ENCODE peak calls at places on chromosomes 5 and 9, in four cellular contexts. One of them, this sample, is unnamed.
A peak's percentile ranks its signal among the peaks of the same experiment; 100 is the strongest.

GRCh38 chr9:7844283-7844682 is 44.7 kb upstream of the DMAC1 start:
- DNase-seq in RWPE1: no peak
- DNase-seq in neural progenitor cell: peak; percentile 60
- DNase-seq in CD8-positive, alpha-beta memory T cell: no peak
- DNase-seq in this sample: peak; percentile 12

GRCh38 chr9:114080195-114080772 is 2.2 kb upstream of the AMBP start:
- DNase-seq in neural progenitor cell: no peak
- DNase-seq in RWPE1: no peak
- DNase-seq in CD8-positive, alpha-beta memory T cell: no peak
- DNase-seq in this sample: no peak

GRCh38 chr9:105126233-105126632 is 118.2 kb upstream of the SLC44A1 start:
- DNase-seq in CD8-positive, alpha-beta memory T cell: no peak
- DNase-seq in neural progenitor cell: peak; percentile 54
- DNase-seq in RWPE1: no peak
- DNase-seq in this sample: no peak

GRCh38 chr5:171574374-171574773 is 154.9 kb downstream of the FGF18 start:
- DNase-seq in neural progenitor cell: no peak
- DNase-seq in CD8-positive, alpha-beta memory T cell: no peak
- DNase-seq in RWPE1: no peak
- DNase-seq in this sample: no peak

GRCh38 chr5:1262381-1262780 is 32.5 kb downstream of the TERT start:
- DNase-seq in CD8-positive, alpha-beta memory T cell: no peak
- DNase-seq in neural progenitor cell: peak; percentile 20
- DNase-seq in RWPE1: no peak
- DNase-seq in this sample: no peak

GRCh38 chr9:120435066-120435465 is 144.9 kb downstream of the CDK5RAP2 start:
- DNase-seq in CD8-positive, alpha-beta memory T cell: no peak
- DNase-seq in neural progenitor cell: no peak
- DNase-seq in RWPE1: no peak
- DNase-seq in this sample: no peak

GRCh38 chr9:72294952-72295351 is 70.1 kb downstream of the ZFAND5 start:
- DNase-seq in RWPE1: no peak
- DNase-seq in neural progenitor cell: no peak
- DNase-seq in CD8-positive, alpha-beta memory T cell: no peak
- DNase-seq in this sample: no peak

GRCh38 chr9:114258866-114259799 is 63.8 kb upstream of the ORM1 start:
- DNase-seq in RWPE1: no peak
- DNase-seq in neural progenitor cell: no peak
- DNase-seq in CD8-positive, alpha-beta memory T cell: no peak
- DNase-seq in this sample: no peak

GRCh38 chr5:180633283-180634177 is 15.9 kb downstream of the FLT4 start:
- DNase-seq in CD8-positive, alpha-beta memory T cell: no peak
- DNase-seq in RWPE1: no peak
- DNase-seq in neural progenitor cell: no peak
- DNase-seq in this sample: no peak

GRCh38 chr9:36772449-36773370 is 200.0 kb downstream of the MELK start:
- DNase-seq in CD8-positive, alpha-beta memory T cell: no peak
- DNase-seq in neural progenitor cell: peak; percentile 38
- DNase-seq in RWPE1: no peak
- DNase-seq in this sample: no peak

GRCh38 chr5:93100976-93101375 is 480.0 kb downstream of the NR2F1-AS1 start:
- DNase-seq in RWPE1: no peak
- DNase-seq in CD8-positive, alpha-beta memory T cell: no peak
- DNase-seq in neural progenitor cell: no peak
- DNase-seq in this sample: no peak

GRCh38 chr5:76291305-76292077 is 111.6 kb upstream of the IQGAP2 start:
- DNase-seq in neural progenitor cell: no peak
- DNase-seq in CD8-positive, alpha-beta memory T cell: no peak
- DNase-seq in RWPE1: peak; percentile 27
- DNase-seq in this sample: no peak

DNA sequence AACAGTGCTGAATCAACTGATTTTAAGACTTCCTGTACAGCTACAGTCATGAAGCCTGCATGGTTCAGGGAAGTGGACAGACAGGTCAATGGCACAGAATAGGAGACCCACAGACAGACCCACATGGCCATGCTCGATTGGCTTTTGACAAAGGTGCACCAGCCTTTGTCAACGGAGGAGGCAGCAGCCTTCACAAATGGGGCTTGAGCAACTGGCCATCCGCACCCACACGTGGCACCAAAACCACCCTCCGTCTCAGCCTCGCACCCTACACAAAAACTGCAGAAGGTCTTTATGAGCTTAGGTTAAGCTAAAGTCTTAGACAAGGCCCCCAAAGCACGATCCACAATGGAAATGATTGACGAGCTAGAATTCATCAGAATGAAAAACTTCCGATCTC is 59.5 kb upstream of the UBAC1 start:
- DNase-seq in neural progenitor cell: no peak
- DNase-seq in CD8-positive, alpha-beta memory T cell: no peak
- DNase-seq in RWPE1: no peak
- DNase-seq in this sample: no peak
- H3K27ac ChIP-seq in neural progenitor cell: no peak overlapping the region
- H3K27ac ChIP-seq in CD8-positive, alpha-beta memory T cell: no peak overlapping the region
- H3K27ac ChIP-seq in RWPE1: no peak overlapping the region
- H3K27ac ChIP-seq in this sample: no peak overlapping the region

DNA sequence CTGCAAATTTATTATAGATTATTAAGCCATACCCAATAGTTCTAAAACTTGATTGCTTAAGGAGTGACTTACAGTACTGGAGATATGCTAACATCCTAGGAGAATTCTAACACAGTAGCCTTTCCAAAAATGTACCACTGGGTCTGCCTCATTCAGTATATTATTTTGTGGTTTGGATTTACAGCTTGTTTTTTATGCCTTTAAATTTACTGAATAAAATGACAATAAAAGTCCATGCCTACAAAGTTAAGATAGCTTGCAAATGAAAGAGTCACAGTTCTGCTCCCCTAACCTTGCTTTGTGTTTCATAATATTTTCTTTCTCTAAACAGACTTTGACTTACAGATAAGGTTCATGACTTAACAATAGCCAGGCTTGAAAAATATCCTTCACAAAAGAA is 951.0 kb upstream of the NUDT12 start:
- DNase-seq in RWPE1: no peak
- DNase-seq in CD8-positive, alpha-beta memory T cell: no peak
- DNase-seq in neural progenitor cell: no peak
- DNase-seq in this sample: no peak
- H3K27ac ChIP-seq in RWPE1: no peak overlapping the region
- H3K27ac ChIP-seq in CD8-positive, alpha-beta memory T cell: no peak overlapping the region
- H3K27ac ChIP-seq in neural progenitor cell: no peak overlapping the region
- H3K27ac ChIP-seq in this sample: no peak overlapping the region

GRCh38 chr9:128881627-128881883 is 195 bp downstream of the KYAT1 start:
- DNase-seq in neural progenitor cell: no peak
- DNase-seq in CD8-positive, alpha-beta memory T cell: no peak
- DNase-seq in RWPE1: no peak
- DNase-seq in this sample: no peak
- H3K27ac ChIP-seq in neural progenitor cell: peak overlapping the region; percentile 57
- H3K27ac ChIP-seq in CD8-positive, alpha-beta memory T cell: peak overlapping the region; percentile 94
- H3K27ac ChIP-seq in RWPE1: peak overlapping the region; percentile 100
- H3K27ac ChIP-seq in this sample: peak overlapping the region; percentile 94

DNA sequence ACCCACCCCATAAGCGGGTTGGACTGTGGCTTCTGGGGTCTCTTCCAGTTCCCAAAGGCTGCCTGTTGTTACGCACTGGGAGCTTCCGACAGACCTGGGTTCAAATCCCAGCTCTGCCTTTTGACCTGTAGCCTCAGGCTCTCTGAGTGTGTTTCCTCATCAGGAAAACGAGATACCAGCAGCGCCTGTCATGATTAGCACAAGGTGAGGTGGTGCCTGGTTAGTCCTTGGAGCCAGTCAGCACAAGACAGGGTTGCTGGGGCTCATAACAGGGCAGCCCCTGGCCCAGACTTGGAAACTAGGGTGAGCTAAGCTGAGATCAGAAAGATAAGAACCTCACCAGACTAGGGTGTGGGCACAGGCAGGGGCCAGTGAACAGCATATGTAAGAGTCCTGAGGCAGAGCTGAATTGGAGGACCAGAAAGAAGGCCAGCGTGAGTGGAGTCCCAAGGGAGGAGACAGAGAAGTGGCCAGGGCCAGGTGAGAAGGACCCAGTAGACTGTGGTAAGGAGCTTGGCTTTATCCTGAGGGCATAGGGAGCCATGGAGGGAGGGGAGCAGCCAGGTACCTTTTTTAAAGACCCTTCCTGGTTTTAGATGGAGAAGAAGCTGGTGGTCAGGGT is 42.7 kb upstream of the FUBP3 start:
- DNase-seq in neural progenitor cell: no peak
- DNase-seq in RWPE1: no peak
- DNase-seq in CD8-positive, alpha-beta memory T cell: no peak
- DNase-seq in this sample: no peak
- H3K27ac ChIP-seq in neural progenitor cell: no peak overlapping the region
- H3K27ac ChIP-seq in RWPE1: peak overlapping the region; percentile 95
- H3K27ac ChIP-seq in CD8-positive, alpha-beta memory T cell: peak overlapping the region; percentile 70
- H3K27ac ChIP-seq in this sample: no peak overlapping the region

DNA sequence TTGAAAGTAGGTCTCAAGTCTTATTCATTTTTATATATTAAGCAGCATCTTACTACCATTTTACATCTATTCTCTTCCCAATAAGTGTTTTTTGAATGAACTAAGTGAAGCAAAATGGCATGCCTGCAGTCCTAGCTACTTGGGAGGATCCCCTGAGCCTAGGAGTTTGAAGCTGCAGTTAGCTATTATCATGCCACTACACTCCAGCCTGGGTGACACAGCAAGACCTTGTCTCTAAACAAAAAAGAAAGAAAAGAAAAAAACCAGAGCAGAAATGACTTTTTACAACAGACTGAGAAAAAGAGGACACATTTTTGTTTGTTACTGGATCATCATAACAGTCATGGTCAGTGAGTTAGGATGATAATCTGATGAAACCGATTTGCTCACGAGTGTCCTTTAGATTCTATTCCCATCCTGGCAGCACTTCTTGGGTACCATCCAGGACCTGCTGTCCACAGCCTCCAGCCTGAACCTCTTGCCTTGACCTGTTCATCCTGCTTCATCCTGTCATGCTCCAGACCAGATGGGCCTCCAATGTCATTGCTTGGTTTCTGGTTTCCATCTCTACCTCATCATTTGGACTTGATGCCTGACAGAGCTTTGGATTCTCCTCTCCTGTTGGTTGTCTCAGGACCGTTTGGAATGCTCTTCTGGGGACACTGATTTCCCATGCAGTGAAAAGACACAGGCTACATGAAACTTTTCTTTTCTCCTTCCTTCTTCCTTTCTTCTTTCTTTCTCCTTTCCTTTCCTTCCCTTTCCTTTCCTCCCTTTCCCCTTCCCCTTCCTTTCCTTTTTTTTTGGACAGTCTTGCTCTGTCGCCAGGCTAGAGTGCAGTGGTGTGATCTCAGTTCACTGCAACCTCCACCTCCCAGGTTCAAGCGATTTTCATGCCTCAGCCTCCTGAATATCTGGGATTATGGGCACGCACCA is 50.1 kb upstream of the GLRX start:
- DNase-seq in neural progenitor cell: no peak
- DNase-seq in RWPE1: no peak
- DNase-seq in CD8-positive, alpha-beta memory T cell: no peak
- DNase-seq in this sample: no peak
- H3K27ac ChIP-seq in neural progenitor cell: no peak overlapping the region
- H3K27ac ChIP-seq in RWPE1: no peak overlapping the region
- H3K27ac ChIP-seq in CD8-positive, alpha-beta memory T cell: no peak overlapping the region
- H3K27ac ChIP-seq in this sample: no peak overlapping the region